ENCODE peak calls at places on chromosomes 1 and 21, in five cellular contexts. One of them, this sample, is unnamed.

GRCh38 chr1:55706397-55706796 is 491.2 kb upstream of the USP24 start:
- DNase-seq in SK-N-SH: no peak
- DNase-seq in K562: no peak
- DNase-seq in H1: no peak
- DNase-seq in HCT116: no peak
- DNase-seq in this sample: no peak

GRCh38 chr1:85200367-85200869 is 398 bp downstream of the SYDE2 start:
- DNase-seq in SK-N-SH: no peak
- DNase-seq in K562: no peak
- DNase-seq in H1: peak
- DNase-seq in HCT116: no peak
- DNase-seq in this sample: no peak

GRCh38 chr21:18801468-18801867 is 397.9 kb upstream of the TMPRSS15 start:
- DNase-seq in SK-N-SH: peak
- DNase-seq in K562: no peak
- DNase-seq in H1: no peak
- DNase-seq in HCT116: no peak
- DNase-seq in this sample: peak

GRCh38 chr21:26148071-26148470 is 22.5 kb downstream of the APP start:
- DNase-seq in SK-N-SH: no peak
- DNase-seq in K562: no peak
- DNase-seq in H1: no peak
- DNase-seq in HCT116: no peak
- DNase-seq in this sample: peak

GRCh38 chr1:16231331-16232315 is 5.4 kb downstream of the CPLANE2 start:
- DNase-seq in SK-N-SH: no peak
- DNase-seq in K562: peak
- DNase-seq in H1: no peak
- DNase-seq in HCT116: no peak
- DNase-seq in this sample: no peak

GRCh38 chr1:160081261-160081936 is at the start of gene KCNJ9:
- DNase-seq in SK-N-SH: peak
- DNase-seq in K562: peak
- DNase-seq in H1: no peak
- DNase-seq in HCT116: no peak
- DNase-seq in this sample: no peak

GRCh38 chr1:6361124-6361775 is 32.3 kb downstream of the ACOT7 start:
- DNase-seq in SK-N-SH: no peak
- DNase-seq in K562: no peak
- DNase-seq in H1: no peak
- DNase-seq in HCT116: no peak
- DNase-seq in this sample: no peak

GRCh38 chr1:27015260-27015659 is 2.6 kb upstream of the TENT5B start:
- DNase-seq in SK-N-SH: no peak
- DNase-seq in K562: no peak
- DNase-seq in H1: no peak
- DNase-seq in HCT116: no peak
- DNase-seq in this sample: no peak

GRCh38 chr1:212651521-212651920 is 43.0 kb downstream of the ATF3 start:
- DNase-seq in SK-N-SH: no peak
- DNase-seq in K562: no peak
- DNase-seq in H1: peak
- DNase-seq in HCT116: no peak
- DNase-seq in this sample: no peak

GRCh38 chr1:54338479-54338878 is 67.7 kb downstream of the SSBP3 start:
- DNase-seq in SK-N-SH: no peak
- DNase-seq in K562: no peak
- DNase-seq in H1: no peak
- DNase-seq in HCT116: no peak
- DNase-seq in this sample: no peak

GRCh38 chr1:23719162-23719820 is 24.0 kb upstream of the ELOA start:
- DNase-seq in SK-N-SH: no peak
- DNase-seq in K562: no peak
- DNase-seq in H1: no peak
- DNase-seq in HCT116: no peak
- DNase-seq in this sample: no peak

GRCh38 chr1:59750612-59751395 is 63.9 kb upstream of the HOOK1 start:
- DNase-seq in SK-N-SH: no peak
- DNase-seq in K562: no peak
- DNase-seq in H1: no peak
- DNase-seq in HCT116: peak
- DNase-seq in this sample: no peak

GRCh38 chr1:3066250-3066711 is 2.7 kb upstream of the PRDM16 start:
- DNase-seq in SK-N-SH: peak
- DNase-seq in K562: no peak
- DNase-seq in H1: peak
- DNase-seq in HCT116: no peak
- DNase-seq in this sample: no peak

GRCh38 chr1:29289493-29289892 is 53.2 kb downstream of the PTPRU start:
- DNase-seq in SK-N-SH: no peak
- DNase-seq in K562: no peak
- DNase-seq in H1: no peak
- DNase-seq in HCT116: no peak
- DNase-seq in this sample: no peak

GRCh38 chr1:157969693-157970485 is 23.6 kb upstream of the KIRREL1 start:
- DNase-seq in SK-N-SH: peak
- DNase-seq in K562: peak
- DNase-seq in H1: peak
- DNase-seq in HCT116: peak
- DNase-seq in this sample: peak

GRCh38 chr1:183273300-183273699 is 87.2 kb downstream of the LAMC2 start:
- DNase-seq in SK-N-SH: no peak
- DNase-seq in K562: no peak
- DNase-seq in H1: no peak
- DNase-seq in HCT116: no peak
- DNase-seq in this sample: no peak

GRCh38 chr1:236016083-236016482 is 48.8 kb downstream of the NID1 start:
- DNase-seq in SK-N-SH: no peak
- DNase-seq in K562: no peak
- DNase-seq in H1: no peak
- DNase-seq in HCT116: no peak
- DNase-seq in this sample: no peak

GRCh38 chr21:42461881-42462877 is 33.8 kb downstream of the RSPH1 start:
- DNase-seq in SK-N-SH: no peak
- DNase-seq in K562: no peak
- DNase-seq in H1: no peak
- DNase-seq in HCT116: no peak
- DNase-seq in this sample: no peak

GRCh38 chr1:238652346-238652968 is 733.9 kb upstream of the CHRM3 start:
- DNase-seq in SK-N-SH: no peak
- DNase-seq in K562: no peak
- DNase-seq in H1: no peak
- DNase-seq in HCT116: no peak
- DNase-seq in this sample: no peak

GRCh38 chr1:48610628-48611542 is 138.9 kb upstream of the SPATA6 start:
- DNase-seq in SK-N-SH: peak
- DNase-seq in K562: no peak
- DNase-seq in H1: no peak
- DNase-seq in HCT116: no peak
- DNase-seq in this sample: no peak

GRCh38 chr1:6359568-6360496 is 33.7 kb downstream of the ACOT7 start:
- DNase-seq in SK-N-SH: peak
- DNase-seq in K562: peak
- DNase-seq in H1: peak
- DNase-seq in HCT116: no peak
- DNase-seq in this sample: no peak

GRCh38 chr1:16076871-16077250 is 3.4 kb upstream of the FAM131C start:
- DNase-seq in SK-N-SH: peak
- DNase-seq in K562: no peak
- DNase-seq in H1: no peak
- DNase-seq in HCT116: peak
- DNase-seq in this sample: no peak

GRCh38 chr1:6962390-6962955 is 177.2 kb downstream of the CAMTA1 start:
- DNase-seq in SK-N-SH: peak
- DNase-seq in K562: peak
- DNase-seq in H1: peak
- DNase-seq in HCT116: peak
- DNase-seq in this sample: no peak

GRCh38 chr1:43729816-43730463 is 22.6 kb downstream of the ST3GAL3 start:
- DNase-seq in SK-N-SH: no peak
- DNase-seq in K562: no peak
- DNase-seq in H1: no peak
- DNase-seq in HCT116: no peak
- DNase-seq in this sample: peak

GRCh38 chr1:239368436-239369109 is 17.8 kb upstream of the CHRM3 start:
- DNase-seq in SK-N-SH: no peak
- DNase-seq in K562: no peak
- DNase-seq in H1: no peak
- DNase-seq in HCT116: no peak
- DNase-seq in this sample: no peak

GRCh38 chr1:159930216-159930615 is 4.9 kb upstream of the TAGLN2 start:
- DNase-seq in SK-N-SH: no peak
- DNase-seq in K562: no peak
- DNase-seq in H1: no peak
- DNase-seq in HCT116: no peak
- DNase-seq in this sample: no peak

GRCh38 chr21:45724345-45724961 is 80.9 kb downstream of the PCBP3 start:
- DNase-seq in SK-N-SH: no peak
- DNase-seq in K562: no peak
- DNase-seq in H1: no peak
- DNase-seq in HCT116: no peak
- DNase-seq in this sample: no peak

GRCh38 chr1:64243757-64244080 is 40.3 kb downstream of the UBE2U start:
- DNase-seq in SK-N-SH: no peak
- DNase-seq in K562: no peak
- DNase-seq in H1: no peak
- DNase-seq in HCT116: no peak
- DNase-seq in this sample: no peak

GRCh38 chr21:33367309-33367973 is 35.8 kb upstream of the IFNGR2 start:
- DNase-seq in SK-N-SH: no peak
- DNase-seq in K562: no peak
- DNase-seq in H1: no peak
- DNase-seq in HCT116: no peak
- DNase-seq in this sample: peak

GRCh38 chr1:182841368-182841988 is 2.3 kb downstream of the DHX9 start:
- DNase-seq in SK-N-SH: peak
- DNase-seq in K562: peak
- DNase-seq in H1: no peak
- DNase-seq in HCT116: no peak
- DNase-seq in this sample: peak

GRCh38 chr1:112536561-112536960 is 27.8 kb downstream of the WNT2B start:
- DNase-seq in SK-N-SH: no peak
- DNase-seq in K562: no peak
- DNase-seq in H1: no peak
- DNase-seq in HCT116: no peak
- DNase-seq in this sample: no peak

GRCh38 chr1:228998179-228998578 is 262.9 kb downstream of the RHOU start:
- DNase-seq in SK-N-SH: no peak
- DNase-seq in K562: no peak
- DNase-seq in H1: no peak
- DNase-seq in HCT116: no peak
- DNase-seq in this sample: no peak

DNA sequence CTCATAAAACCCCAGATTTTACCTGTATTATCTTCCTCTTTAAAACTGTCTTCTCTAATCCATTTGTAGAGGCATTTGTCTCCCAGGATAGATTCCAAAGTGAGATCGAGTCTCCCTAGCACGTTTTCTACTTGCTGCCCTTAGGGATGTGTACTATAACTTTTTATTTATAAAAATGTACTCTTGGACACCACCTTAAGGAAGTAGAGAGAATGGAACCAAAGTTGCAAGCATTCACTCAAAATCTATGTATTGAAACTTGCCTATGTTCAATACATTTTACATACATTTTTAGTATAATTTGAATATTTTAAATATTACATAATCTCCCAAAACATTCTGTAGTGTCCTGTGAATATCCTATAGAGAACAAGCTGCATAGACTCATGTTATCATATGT is 842 bp upstream of the SPRR2A start:
- DNase-seq in SK-N-SH: no peak
- DNase-seq in K562: no peak
- DNase-seq in H1: no peak
- DNase-seq in HCT116: no peak
- DNase-seq in this sample: peak
- TF ChIP-seq JUND in SK-N-SH: no peak
- TF ChIP-seq JUND in K562: no peak
- TF ChIP-seq JUND in H1: no peak
- TF ChIP-seq JUND in HCT116: no peak
- TF ChIP-seq JUND in this sample: no peak

GRCh38 chr1:18635833-18636671 is 5.4 kb downstream of the PAX7 start:
- DNase-seq in SK-N-SH: peak
- DNase-seq in K562: no peak
- DNase-seq in H1: peak
- DNase-seq in HCT116: no peak
- DNase-seq in this sample: no peak
- TF ChIP-seq JUND in SK-N-SH: no peak
- TF ChIP-seq JUND in K562: no peak
- TF ChIP-seq JUND in H1: no peak
- TF ChIP-seq JUND in HCT116: no peak
- TF ChIP-seq JUND in this sample: no peak

DNA sequence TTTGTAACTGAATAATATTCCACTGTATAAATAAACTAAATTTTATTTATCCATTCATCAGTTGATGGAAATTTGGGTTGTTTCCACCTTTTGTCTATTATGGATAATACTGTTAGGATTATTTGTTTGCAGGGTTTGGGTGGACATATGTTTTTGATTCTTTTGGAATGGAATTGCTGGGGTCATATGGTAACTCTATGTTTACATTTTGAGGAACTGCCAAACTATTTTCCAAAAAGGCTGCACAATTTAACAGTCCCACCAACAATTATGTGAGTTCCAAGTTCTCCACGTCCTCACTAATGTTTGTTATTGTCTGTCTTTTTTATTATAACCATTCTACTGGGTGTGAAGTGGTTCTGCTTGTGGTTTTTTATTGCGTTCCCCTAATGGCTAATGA is 4.3 kb upstream of the SERBP1 start:
- DNase-seq in SK-N-SH: no peak
- DNase-seq in K562: no peak
- DNase-seq in H1: no peak
- DNase-seq in HCT116: no peak
- DNase-seq in this sample: no peak
- TF ChIP-seq JUND in SK-N-SH: no peak
- TF ChIP-seq JUND in K562: no peak
- TF ChIP-seq JUND in H1: no peak
- TF ChIP-seq JUND in HCT116: no peak
- TF ChIP-seq JUND in this sample: no peak

DNA sequence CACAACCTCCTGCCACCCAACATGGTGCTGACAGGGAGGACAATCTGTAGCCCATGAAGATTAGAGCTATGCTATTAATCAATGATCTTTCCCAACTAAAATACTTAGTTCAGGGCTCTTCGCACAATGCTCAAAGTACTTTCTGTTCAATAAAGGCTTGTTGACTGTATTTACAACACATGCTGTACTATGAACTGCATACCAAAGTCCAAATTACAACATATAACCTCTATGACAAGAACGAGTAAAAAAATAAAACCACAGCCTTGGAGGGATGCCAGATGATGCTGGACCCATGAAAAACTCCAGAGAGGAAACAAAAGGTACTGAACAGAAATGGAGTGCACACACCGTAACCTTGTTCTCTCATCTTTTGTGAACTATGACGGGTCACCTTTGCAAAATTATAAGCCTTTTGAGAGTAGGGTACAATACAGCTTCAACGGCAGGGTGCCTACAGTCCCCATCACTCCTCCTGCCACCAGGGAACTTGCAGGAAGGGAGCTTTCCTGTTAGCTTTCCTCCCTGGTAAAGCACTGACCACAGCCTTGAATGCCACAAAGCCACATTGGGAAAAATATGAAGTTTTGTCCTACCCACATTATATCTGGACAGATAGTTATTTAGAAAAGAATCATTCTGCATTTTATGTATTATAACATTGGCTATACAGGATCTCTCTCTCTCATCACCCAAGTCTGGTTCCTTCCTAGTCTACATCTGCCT is 175.6 kb downstream of the NRIP1 start:
- DNase-seq in SK-N-SH: no peak
- DNase-seq in K562: no peak
- DNase-seq in H1: no peak
- DNase-seq in HCT116: no peak
- DNase-seq in this sample: no peak
- TF ChIP-seq JUND in SK-N-SH: no peak
- TF ChIP-seq JUND in K562: no peak
- TF ChIP-seq JUND in H1: no peak
- TF ChIP-seq JUND in HCT116: no peak
- TF ChIP-seq JUND in this sample: no peak

This sample was measured in T47D.